ENCODE peak calls at places on chromosomes 11 and 22, in nine cellular contexts. S, I, V, M, Z, U, J, E and R are unnamed samples. For H3K27me3, the result is how much of the 10 kb centered on the place peaks cover.

GRCh38 chr11:124882339-124883071 is 15.2 kb downstream of the ROBO4 start:
- DNase-seq in S (no peak), I (no peak), V (no peak), M (peak), Z (peak), U (no peak), J (peak), E (no peak), R (peak)

GRCh38 chr22:20438678-20439492 is 1.3 kb upstream of the SCARF2 start:
- DNase-seq in S (peak), I (peak), V (no peak), M (peak), Z (no peak), U (no peak), J (no peak), E (peak), R (no peak)

GRCh38 chr11:44936527-44936926 is 14.2 kb downstream of the TP53I11 start:
- DNase-seq in S (peak), I (peak), V (peak), M (peak), Z (peak), U (peak), J (peak), E (peak), R (peak)

GRCh38 chr11:38169286-38169685 is 1571.2 kb upstream of the RAG2 start:
- DNase-seq in S (no peak), I (no peak), V (no peak), M (no peak), Z (no peak), U (no peak), J (no peak), E (no peak), R (no peak)

GRCh38 chr11:9170450-9170849 is 79.1 kb upstream of the SCUBE2 start:
- DNase-seq in S (no peak), I (peak), V (no peak), M (no peak), Z (no peak), U (no peak), J (no peak), E (no peak), R (no peak)

GRCh38 chr22:23126165-23127054 is 15.4 kb downstream of the RSPH14 start:
- DNase-seq in S (no peak), I (no peak), V (no peak), M (no peak), Z (no peak), U (no peak), J (peak), E (no peak), R (no peak)

GRCh38 chr11:117870176-117870952 is 6.1 kb downstream of the FXYD6 start:
- DNase-seq in S (no peak), I (no peak), V (no peak), M (peak), Z (no peak), U (no peak), J (no peak), E (peak), R (no peak)

GRCh38 chr11:63854696-63855095 is 15.8 kb downstream of the MARK2 start:
- DNase-seq in S (no peak), I (no peak), V (no peak), M (no peak), Z (no peak), U (no peak), J (no peak), E (no peak), R (no peak)

GRCh38 chr11:46850829-46851380 is 4.8 kb upstream of the CKAP5 start:
- DNase-seq in S (no peak), I (peak), V (no peak), M (peak), Z (no peak), U (no peak), J (no peak), E (peak), R (no peak)

GRCh38 chr11:9688716-9689511 is 25.0 kb downstream of the SWAP70 start:
- DNase-seq in S (peak), I (peak), V (peak), M (no peak), Z (no peak), U (no peak), J (no peak), E (peak), R (no peak)

GRCh38 chr11:94128171-94128745 is 383 bp upstream of the PANX1 start:
- DNase-seq in S (no peak), I (no peak), V (no peak), M (peak), Z (peak), U (no peak), J (no peak), E (no peak), R (no peak)

GRCh38 chr22:18954333-18954732 is 18.2 kb upstream of the PRODH start:
- DNase-seq in S (peak), I (peak), V (peak), M (peak), Z (peak), U (peak), J (peak), E (peak), R (peak)

GRCh38 chr11:17780668-17781067 is 46.1 kb downstream of the KCNC1 start:
- DNase-seq in S (no peak), I (no peak), V (no peak), M (no peak), Z (no peak), U (no peak), J (no peak), E (no peak), R (no peak)

GRCh38 chr11:134383576-134384221 is 28.3 kb downstream of the B3GAT1 start:
- DNase-seq in S (no peak), I (no peak), V (no peak), M (no peak), Z (no peak), U (no peak), J (no peak), E (no peak), R (no peak)

GRCh38 chr11:73591050-73591449 is 6.9 kb downstream of the FAM168A start:
- DNase-seq in S (no peak), I (no peak), V (no peak), M (no peak), Z (no peak), U (no peak), J (no peak), E (no peak), R (no peak)
- H3K4me3 ChIP-seq in S (no peak), I (no peak), V (no peak), M (peak), Z (no peak), U (no peak), J (no peak), E (no peak), R (no peak)

GRCh38 chr11:2718817-2719438 is 19.1 kb upstream of the KCNQ1OT1 start:
- DNase-seq in S (no peak), I (no peak), V (no peak), M (peak), Z (no peak), U (no peak), J (no peak), E (peak), R (no peak)

GRCh38 chr11:2716376-2717095 is 16.7 kb upstream of the KCNQ1OT1 start:
- DNase-seq in S (no peak), I (no peak), V (no peak), M (no peak), Z (no peak), U (no peak), J (no peak), E (no peak), R (no peak)

GRCh38 chr11:2715716-2716350 is 16.0 kb upstream of the KCNQ1OT1 start:
- DNase-seq in S (no peak), I (no peak), V (no peak), M (no peak), Z (no peak), U (no peak), J (no peak), E (no peak), R (no peak)

GRCh38 chr11:2719831-2720603 is 20.2 kb upstream of the KCNQ1OT1 start:
- DNase-seq in S (no peak), I (no peak), V (no peak), M (no peak), Z (no peak), U (no peak), J (no peak), E (no peak), R (no peak)

DNA sequence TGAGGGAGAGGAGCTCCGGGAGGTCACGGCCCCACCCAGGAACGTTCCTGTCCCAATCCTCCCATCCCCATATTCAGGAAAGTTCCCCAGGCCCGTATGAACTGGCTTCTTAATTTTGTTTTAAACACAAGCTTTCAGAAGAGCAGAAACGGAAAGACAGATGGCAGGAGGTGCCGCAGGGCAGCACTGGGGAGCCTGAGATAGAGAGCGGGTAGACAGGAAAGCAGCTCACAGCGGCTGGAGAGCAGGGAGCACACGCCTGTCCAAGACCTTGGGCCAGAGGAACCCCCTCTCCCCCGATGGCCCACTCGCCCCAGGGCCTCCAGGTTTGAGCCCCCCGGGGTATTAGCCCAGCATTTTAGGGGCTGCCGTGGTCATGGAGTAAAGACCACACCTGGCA is 17.8 kb upstream of the KCNQ1OT1 start:
- DNase-seq in S (no peak), I (no peak), V (no peak), M (no peak), Z (no peak), U (no peak), J (no peak), E (no peak), R (no peak)
- H3K27me3 ChIP-seq in S (under half), I (under half), V (under half), M (half or more), Z (under half), U (under half), J (under half), E (half or more), R (under half)

GRCh38 chr11:69636512-69636866 is 4.5 kb upstream of the CCND1 start:
- DNase-seq in S (peak), I (peak), V (no peak), M (peak), Z (no peak), U (peak), J (peak), E (peak), R (peak)
- H3K4me3 ChIP-seq in S (peak), I (no peak), V (no peak), M (peak), Z (peak), U (no peak), J (peak), E (peak), R (no peak)

DNA sequence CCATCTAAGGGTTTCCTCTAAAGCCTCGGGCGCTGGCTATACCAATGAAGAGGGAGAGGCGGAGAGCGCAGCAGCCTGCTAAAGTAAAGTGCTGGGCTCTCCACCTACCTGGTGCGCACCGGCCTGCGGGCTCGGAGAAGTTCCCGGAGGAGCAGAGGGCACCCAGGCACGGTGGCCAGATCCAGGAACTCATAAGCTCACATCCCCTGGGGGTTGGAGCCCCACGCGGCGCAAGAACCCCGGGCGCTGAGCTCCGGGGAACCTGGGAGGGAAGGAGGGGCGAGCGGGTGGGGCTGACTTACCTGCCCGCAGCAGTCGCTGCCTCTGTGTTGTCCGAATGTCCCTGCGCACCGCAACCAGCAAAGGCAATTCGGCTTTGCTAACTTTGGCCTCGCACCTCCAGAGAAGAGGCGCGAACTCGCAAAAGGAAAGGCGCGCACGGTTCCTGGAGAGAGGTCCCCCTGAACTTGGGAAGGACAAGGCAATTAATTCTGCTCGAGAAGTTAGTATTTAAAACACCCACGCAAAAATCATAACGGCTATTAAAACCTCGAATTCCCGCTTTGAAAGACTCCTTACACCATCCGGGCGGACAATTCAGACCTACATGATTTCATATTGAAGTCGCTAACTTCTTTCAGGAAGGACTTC is 127.6 kb upstream of the C11orf58 start:
- DNase-seq in S (no peak), I (peak), V (no peak), M (peak), Z (no peak), U (no peak), J (no peak), E (peak), R (no peak)
- H3K27me3 ChIP-seq in S (under half), I (under half), V (under half), M (half or more), Z (under half), U (under half), J (under half), E (half or more), R (under half)

GRCh38 chr11:96149743-96150555 is 193.0 kb downstream of the MAML2 start:
- DNase-seq in S (no peak), I (no peak), V (no peak), M (no peak), Z (no peak), U (no peak), J (no peak), E (no peak), R (no peak)

GRCh38 chr11:96152623-96153022 is 190.4 kb downstream of the MAML2 start:
- DNase-seq in S (no peak), I (no peak), V (no peak), M (no peak), Z (no peak), U (no peak), J (no peak), E (peak), R (no peak)

GRCh38 chr11:96151501-96151900 is 191.5 kb downstream of the MAML2 start:
- DNase-seq in S (no peak), I (peak), V (no peak), M (no peak), Z (no peak), U (no peak), J (no peak), E (no peak), R (no peak)

GRCh38 chr11:96147913-96148312 is 195.1 kb downstream of the MAML2 start:
- DNase-seq in S (no peak), I (no peak), V (no peak), M (no peak), Z (no peak), U (no peak), J (no peak), E (no peak), R (no peak)

GRCh38 chr11:96150609-96151008 is 192.4 kb downstream of the MAML2 start:
- DNase-seq in S (no peak), I (no peak), V (no peak), M (no peak), Z (no peak), U (no peak), J (no peak), E (no peak), R (no peak)
- H3K4me3 ChIP-seq in S (no peak), I (no peak), V (no peak), M (no peak), Z (no peak), U (no peak), J (no peak), E (no peak), R (no peak)

GRCh38 chr11:2580061-2580421 is 119.8 kb downstream of the KCNQ1OT1 start:
- DNase-seq in S (peak), I (no peak), V (no peak), M (no peak), Z (peak), U (peak), J (no peak), E (no peak), R (no peak)
- H3K27me3 ChIP-seq in S (under half), I (under half), V (under half), M (under half), Z (under half), U (under half), J (under half), E (under half), R (under half)

DNA sequence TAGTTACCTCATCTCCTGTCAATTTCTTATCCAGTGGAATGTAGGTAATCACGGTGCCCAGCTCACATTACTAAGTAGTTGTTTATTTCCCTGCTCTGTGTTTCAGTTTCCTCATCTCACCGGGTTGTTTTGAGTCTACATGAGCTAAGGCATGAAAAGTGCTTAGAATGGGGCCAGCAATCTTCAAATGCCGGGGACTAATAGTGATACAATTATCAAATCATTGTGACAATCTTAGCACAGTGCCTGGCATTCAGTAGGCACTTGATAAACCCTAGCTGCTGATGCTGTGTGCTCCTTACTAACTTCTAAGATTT is 53.3 kb upstream of the CD5 start:
- DNase-seq in S (no peak), I (no peak), V (no peak), M (no peak), Z (no peak), U (no peak), J (no peak), E (no peak), R (no peak)
- H3K4me3 ChIP-seq in S (no peak), I (no peak), V (no peak), M (no peak), Z (no peak), U (no peak), J (no peak), E (no peak), R (no peak)